ENCODE peak calls at places on chromosomes 4 and X, in ten cellular contexts. O, X, C, N, S, P, V, J, Z and G are unnamed samples.

GRCh38 chr4:42627887-42628646 is 28.8 kb downstream of the ATP8A1 start:
- DNase-seq in C (no peak), S (no peak), X (no peak), O (no peak), J (no peak), P (peak; percentile 79), V (peak; percentile 88), N (no peak), Z (no peak), G (peak; percentile 67)

GRCh38 chr4:175459571-175459970 is 352.5 kb downstream of the GPM6A start:
- DNase-seq in X (no peak), S (no peak), O (no peak), V (no peak), C (no peak), Z (no peak), P (no peak), N (no peak), J (no peak), G (no peak)

GRCh38 chr4:76764251-76764650 is 133.7 kb downstream of the SOWAHB start:
- DNase-seq in Z (peak; percentile 77), V (no peak), N (no peak), C (peak; percentile 70), S (no peak), O (no peak), X (no peak), P (no peak), J (no peak), G (no peak)

GRCh38 chr4:26412381-26413372 is 77.6 kb downstream of the CCKAR start:
- DNase-seq in C (no peak), J (no peak), S (no peak), X (no peak), V (no peak), O (no peak), P (no peak), N (no peak), Z (no peak), G (no peak)

GRCh38 chr4:57018930-57019329 is 40.2 kb downstream of the POLR2B start:
- DNase-seq in S (no peak), O (no peak), J (no peak), X (no peak), N (no peak), V (no peak), P (no peak), Z (no peak), C (no peak), G (no peak)

GRCh38 chr4:61094854-61095598 is 105.1 kb upstream of the ADGRL3 start:
- DNase-seq in N (no peak), P (no peak), S (no peak), C (no peak), J (no peak), O (no peak), X (no peak), Z (no peak), V (no peak), G (no peak)

GRCh38 chrX:119698835-119699234 is 5.9 kb upstream of the SEPTIN6 start:
- DNase-seq in Z (peak; percentile 32), X (peak; percentile 33), P (no peak), C (no peak), J (peak; percentile 63), N (no peak), O (no peak), V (no peak), S (no peak), G (no peak)

GRCh38 chr4:173024203-173024602 is 144.4 kb upstream of the GALNT7 start:
- DNase-seq in J (no peak), S (no peak), V (no peak), N (no peak), X (no peak), P (no peak), C (no peak), O (no peak), Z (no peak), G (no peak)

GRCh38 chr4:6177587-6178197 is 22.7 kb downstream of the JAKMIP1 start:
- DNase-seq in V (no peak), N (no peak), X (no peak), S (no peak), Z (no peak), J (peak; percentile 37), C (no peak), O (no peak), P (no peak), G (no peak)

GRCh38 chr4:39664828-39665731 is 26.4 kb upstream of the SMIM14 start:
- DNase-seq in S (no peak), X (no peak), N (no peak), J (no peak), Z (no peak), P (no peak), O (no peak), C (peak; percentile 21), V (no peak), G (no peak)

GRCh38 chrX:23673108-23673507 is 5.8 kb downstream of the PRDX4 start:
- DNase-seq in X (no peak), C (no peak), N (no peak), P (no peak), V (no peak), O (no peak), S (no peak), J (no peak), Z (no peak), G (no peak)

GRCh38 chr4:26858947-26859401 is 1.7 kb upstream of the STIM2 start:
- DNase-seq in V (no peak), N (no peak), O (peak; percentile 21), Z (no peak), J (no peak), C (no peak), S (no peak), P (no peak), X (no peak), G (no peak)

GRCh38 chr4:127155121-127155520 is 477.6 kb upstream of the INTU start:
- DNase-seq in N (no peak), Z (no peak), J (no peak), P (no peak), V (no peak), X (no peak), C (no peak), O (no peak), S (no peak), G (no peak)

GRCh38 chr4:8917321-8917811 is 45.7 kb upstream of the HMX1 start:
- DNase-seq in O (no peak), C (no peak), S (no peak), X (no peak), V (peak; percentile 7), P (no peak), N (no peak), J (no peak), Z (no peak), G (peak; percentile 41)

GRCh38 chr4:183722738-183723560 is 63.9 kb downstream of the TRAPPC11 start:
- DNase-seq in J (peak; percentile 27), C (no peak), O (peak; percentile 92), Z (peak; percentile 41), S (no peak), N (peak; percentile 32), P (peak; percentile 76), V (no peak), X (no peak), G (peak; percentile 74)

GRCh38 chrX:386239-386767 is 404 bp downstream of the PPP2R3B start:
- DNase-seq in V (no peak), J (no peak), S (no peak), N (peak; percentile 27), Z (no peak), O (no peak), X (no peak), P (no peak), C (no peak), G (no peak)